ENCODE peak calls at places on chromosomes 12 and 14, in six cellular contexts. Y, C, L, H, P and B are unnamed samples.
A peak's percentile ranks its signal among the peaks of the same experiment; 100 is the strongest.

GRCh38 chr14:61460853-61461611 is 139.7 kb downstream of the PRKCH start:
- DNase-seq in Y (no peak), C (no peak), L (no peak), H (peak; percentile 29), P (peak; percentile 80), B (no peak)

GRCh38 chr12:62834971-62835547 is 99.9 kb downstream of the PPM1H start:
- DNase-seq in Y (no peak), C (no peak), L (no peak), H (peak; percentile 67), P (no peak), B (no peak)

GRCh38 chr12:90152897-90153624 is 444.4 kb upstream of the ATP2B1 start:
- DNase-seq in Y (no peak), C (no peak), L (no peak), H (peak; percentile 47), P (no peak), B (no peak)

GRCh38 chr12:108701779-108702435 is 29.4 kb downstream of the CORO1C start:
- DNase-seq in Y (no peak), C (no peak), L (no peak), H (peak; percentile 56), P (no peak), B (no peak)

GRCh38 chr14:31425905-31426304 is 5.6 kb upstream of the HEATR5A start:
- DNase-seq in Y (no peak), C (no peak), L (no peak), H (no peak), P (no peak), B (no peak)

GRCh38 chr14:75223664-75224154 is 47.3 kb upstream of the TMED10 start:
- DNase-seq in Y (no peak), C (peak; percentile 16), L (peak; percentile 15), H (peak; percentile 10), P (no peak), B (peak; percentile 68)

GRCh38 chr14:50612795-50613194 is 52.9 kb downstream of the ATL1 start:
- DNase-seq in Y (no peak), C (no peak), L (no peak), H (no peak), P (no peak), B (no peak)

GRCh38 chr14:95047754-95048153 is 109.6 kb downstream of the DICER1 start:
- DNase-seq in Y (no peak), C (no peak), L (no peak), H (no peak), P (no peak), B (peak; percentile 45)

GRCh38 chr12:127546721-127547505 is 720.1 kb upstream of the TMEM132C start:
- DNase-seq in Y (no peak), C (no peak), L (no peak), H (no peak), P (no peak), B (no peak)

GRCh38 chr14:89721991-89722390 is 232.5 kb downstream of the EFCAB11 start:
- DNase-seq in Y (no peak), C (no peak), L (no peak), H (peak; percentile 10), P (no peak), B (no peak)

GRCh38 chr12:2812290-2813213 is at the start of gene ITFG2:
- DNase-seq in Y (peak; percentile 97), C (peak; percentile 96), L (peak; percentile 97), H (peak; percentile 99), P (peak; percentile 97), B (peak; percentile 99)

GRCh38 chr14:102182190-102182589 is 42.5 kb downstream of the WDR20 start:
- DNase-seq in Y (no peak), C (no peak), L (no peak), H (peak; percentile 89), P (peak; percentile 58), B (no peak)

GRCh38 chr12:3255071-3255470 is 177.9 kb downstream of the TSPAN9 start:
- DNase-seq in Y (no peak), C (no peak), L (no peak), H (no peak), P (no peak), B (no peak)

GRCh38 chr14:92223027-92223426 is 99.9 kb upstream of the SLC24A4 start:
- DNase-seq in Y (no peak), C (no peak), L (no peak), H (no peak), P (no peak), B (no peak)

GRCh38 chr14:93977790-93978581 is 1.6 kb upstream of the ASB2 start:
- DNase-seq in Y (peak; percentile 68), C (no peak), L (no peak), H (no peak), P (no peak), B (no peak)

GRCh38 chr14:25090716-25091454 is 40.9 kb upstream of the STXBP6 start:
- DNase-seq in Y (no peak), C (peak; percentile 60), L (peak; percentile 82), H (peak; percentile 81), P (peak; percentile 46), B (no peak)

GRCh38 chr12:2456813-2457186 is 338.0 kb upstream of the FKBP4 start:
- DNase-seq in Y (no peak), C (no peak), L (no peak), H (no peak), P (no peak), B (no peak)